ENCODE peak calls at places on chromosome 22, in seven cellular contexts. D is activated CD4-positive, alpha-beta T cell treated with anti-CD3 and anti-CD28 coated beads, Interleukin-2, amount 10 ng/mL, durations not matched to agents 7 days and 5 days; C is A172; Y is head of caudate nucleus; W is NCI-H1417; Z is brain microvascular endothelial cell; I is breast epithelium. S is an unnamed sample.

GRCh38 chr22:36467946-36468345 is 13.5 kb downstream of the TXN2 start:
- DNase-seq in D (no peak), I (no peak), C (peak), W (no peak), Z (peak), Y (no peak), S (no peak)

GRCh38 chr22:23401910-23402274 is 178.2 kb downstream of the IGLL1 start:
- DNase-seq in Y (no peak), I (no peak), C (no peak), D (no peak), W (no peak), Z (no peak), S (no peak)

GRCh38 chr22:35638408-35638807 is 9.8 kb upstream of the APOL6 start:
- DNase-seq in Z (no peak), C (no peak), W (no peak), I (peak), D (no peak), Y (peak), S (peak)

GRCh38 chr22:49664371-49664881 is 163.2 kb downstream of the BRD1 start:
- DNase-seq in D (no peak), C (no peak), Y (peak), Z (no peak), W (no peak), I (no peak), S (peak)

GRCh38 chr22:38465673-38466490 is 2.0 kb upstream of the KDELR3 start:
- DNase-seq in C (no peak), D (no peak), Z (no peak), I (no peak), W (no peak), Y (no peak), S (no peak)

GRCh38 chr22:50278956-50279619 is 8.9 kb upstream of the MAPK11 start:
- DNase-seq in Y (no peak), W (no peak), D (no peak), Z (no peak), C (no peak), I (no peak), S (no peak)

GRCh38 chr22:38148252-38148651 is 33.4 kb downstream of the PLA2G6 start:
- DNase-seq in Y (no peak), D (no peak), W (no peak), C (peak), Z (peak), I (no peak), S (no peak)

GRCh38 chr22:39546889-39547586 is 14.5 kb upstream of the RPS19BP1 start:
- DNase-seq in Z (peak), Y (peak), C (peak), I (no peak), D (no peak), W (no peak), S (no peak)

GRCh38 chr22:24953294-24954113 is 988 bp downstream of the KIAA1671 start:
- DNase-seq in Z (no peak), W (peak), C (no peak), I (no peak), Y (peak), D (no peak), S (no peak)

GRCh38 chr22:41976961-41977566 is 7.8 kb downstream of the SEPTIN3 start:
- DNase-seq in D (no peak), Y (no peak), I (no peak), Z (no peak), C (no peak), W (peak), S (no peak)

GRCh38 chr22:40036591-40037225 is 42.0 kb downstream of the FAM83F start:
- DNase-seq in C (peak), I (no peak), D (peak), W (peak), Z (peak), Y (peak), S (peak)

S was measured in nucleus accumbens.